ENCODE peak calls at places on chromosomes 7 and 10, in nine cellular contexts. C is left ventricle myocardium inferior, R is cardiac muscle cell, K is right cardiac atrium, L is SK-N-SH, T is coronary artery, H is A549, J is HCT116, O is Peyer's patch. Y is an unnamed sample.

GRCh38 chr7:30843741-30844482 is 67.7 kb upstream of the AQP1 start:
- DNase-seq in C (no peak), R (no peak), L (no peak), T (peak), H (no peak), O (no peak), J (no peak), K (no peak), Y (no peak)

GRCh38 chr10:130300608-130301025 is 164.4 kb downstream of the GLRX3 start:
- DNase-seq in C (peak), K (peak), L (no peak), R (peak), H (no peak), T (no peak), J (no peak), O (no peak), Y (no peak)

GRCh38 chr10:125691160-125691981 is 8.4 kb upstream of the TEX36 start:
- DNase-seq in R (no peak), K (no peak), O (no peak), H (no peak), L (no peak), C (no peak), T (no peak), J (no peak), Y (no peak)

GRCh38 chr7:129184979-129185670 is 3.3 kb upstream of the SMO start:
- DNase-seq in L (no peak), O (no peak), H (no peak), J (no peak), K (no peak), T (no peak), C (no peak), R (no peak), Y (no peak)

GRCh38 chr10:55287346-55287745 is 486.3 kb upstream of the PCDH15 start:
- DNase-seq in K (no peak), C (no peak), L (no peak), H (no peak), O (no peak), R (no peak), T (no peak), J (no peak), Y (no peak)

GRCh38 chr7:151707757-151708156 is 169.2 kb downstream of the PRKAG2 start:
- DNase-seq in T (no peak), J (no peak), H (no peak), K (no peak), L (no peak), C (no peak), R (no peak), O (no peak), Y (no peak)

GRCh38 chr10:37476285-37476684 is 350.9 kb downstream of the ANKRD30A start:
- DNase-seq in O (no peak), R (no peak), K (no peak), J (no peak), H (no peak), C (no peak), L (no peak), T (no peak), Y (no peak)

GRCh38 chr7:124124201-124124600 is 91.3 kb upstream of the TMEM229A start:
- DNase-seq in J (no peak), O (no peak), L (no peak), C (no peak), K (no peak), R (no peak), H (no peak), T (no peak), Y (no peak)

GRCh38 chr10:77160679-77161078 is 476.9 kb downstream of the KCNMA1 start:
- DNase-seq in H (peak), R (peak), O (no peak), L (no peak), C (no peak), J (no peak), T (no peak), K (no peak), Y (no peak)

GRCh38 chr10:61903991-61904350 is 2.5 kb downstream of the ARID5B start:
- DNase-seq in K (no peak), O (no peak), L (no peak), T (no peak), J (no peak), H (no peak), R (no peak), C (no peak), Y (no peak)

GRCh38 chr10:61903184-61903990 is 1.9 kb downstream of the ARID5B start:
- DNase-seq in R (peak), J (peak), C (peak), H (peak), L (peak), O (peak), K (peak), T (peak), Y (peak)

GRCh38 chr10:61901829-61902447 is 439 bp downstream of the ARID5B start:
- DNase-seq in C (no peak), K (no peak), R (peak), H (peak), J (no peak), L (no peak), T (peak), O (peak), Y (no peak)

GRCh38 chr10:61900829-61901783 is at the start of gene ARID5B:
- DNase-seq in R (peak), K (peak), O (peak), T (no peak), C (no peak), H (peak), J (peak), L (peak), Y (peak)

GRCh38 chr10:61902448-61903183 is 1.1 kb downstream of the ARID5B start:
- DNase-seq in H (peak), R (peak), K (no peak), L (peak), J (peak), O (peak), T (no peak), C (peak), Y (peak)
- H3K27ac ChIP-seq in H (peak), R (no peak), K (peak), L (peak), J (peak), O (peak), T (peak), C (peak), Y (no peak)

GRCh38 chr10:103555712-103556111 is 62.2 kb downstream of the NEURL1 start:
- DNase-seq in O (no peak), K (peak), H (no peak), R (no peak), L (no peak), C (no peak), T (no peak), J (no peak), Y (no peak)
- H3K27ac ChIP-seq in O (no peak), K (no peak), H (no peak), R (no peak), L (no peak), C (no peak), T (no peak), J (no peak), Y (peak)

GRCh38 chr10:6349846-6350245 is 147.1 kb downstream of the PFKFB3 start:
- DNase-seq in R (no peak), T (no peak), C (no peak), O (no peak), J (no peak), H (no peak), K (no peak), L (no peak), Y (no peak)

GRCh38 chr10:6350609-6351008 is 147.9 kb downstream of the PFKFB3 start:
- DNase-seq in J (no peak), O (no peak), L (no peak), T (no peak), R (no peak), H (no peak), K (no peak), C (no peak), Y (no peak)

GRCh38 chr10:6347391-6347951 is 144.7 kb downstream of the PFKFB3 start:
- DNase-seq in L (no peak), H (no peak), R (no peak), T (no peak), J (no peak), K (peak), C (no peak), O (peak), Y (no peak)

GRCh38 chr10:6346621-6347020 is 143.9 kb downstream of the PFKFB3 start:
- DNase-seq in C (no peak), O (no peak), L (no peak), T (no peak), R (no peak), H (no peak), K (no peak), J (no peak), Y (no peak)

GRCh38 chr10:6348091-6348862 is 145.5 kb downstream of the PFKFB3 start:
- DNase-seq in J (no peak), O (peak), T (no peak), C (peak), K (peak), R (peak), L (no peak), H (no peak), Y (no peak)
- H3K27ac ChIP-seq in J (no peak), O (peak), T (no peak), C (no peak), K (no peak), R (no peak), L (no peak), H (no peak), Y (no peak)

DNA sequence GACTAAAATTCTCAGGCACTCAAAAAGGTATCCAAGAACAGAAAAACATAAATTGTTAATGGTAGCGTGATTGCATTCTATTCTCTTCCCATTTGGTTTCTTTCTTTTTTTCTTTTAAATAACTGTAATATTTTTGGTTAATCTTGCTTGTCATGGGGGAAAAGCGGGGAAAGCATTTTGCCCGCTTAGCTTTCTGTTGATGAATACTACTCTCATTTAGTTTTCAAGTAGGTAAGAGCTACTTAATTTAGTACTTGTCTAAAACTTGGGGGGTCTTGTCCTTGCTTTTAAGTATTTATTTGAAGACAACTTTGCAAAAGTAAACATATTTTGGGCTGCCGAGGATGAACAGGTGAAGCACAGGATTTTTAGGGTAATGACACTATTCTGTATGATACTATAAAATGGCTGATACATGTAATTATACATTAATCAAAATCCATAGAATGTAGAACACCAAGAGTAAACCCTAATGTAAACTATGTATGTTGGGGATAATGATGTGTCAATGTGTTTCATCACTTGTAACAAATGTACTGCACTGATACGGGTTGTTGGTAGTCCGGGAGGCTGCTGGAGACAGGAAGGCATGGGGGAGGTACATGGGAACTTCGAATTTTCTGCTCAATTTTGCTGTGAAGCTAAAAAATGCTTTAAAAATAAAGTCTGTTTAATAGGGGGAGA is 1.7 kb downstream of the TES start:
- DNase-seq in J (no peak), R (peak), T (no peak), L (no peak), O (no peak), K (no peak), H (no peak), C (no peak), Y (no peak)
- H3K27ac ChIP-seq in J (peak), R (no peak), T (peak), L (peak), O (peak), K (no peak), H (peak), C (peak), Y (no peak)

GRCh38 chr7:132998763-132999162 is 83.1 kb downstream of the CHCHD3 start:
- DNase-seq in J (no peak), H (no peak), K (no peak), C (no peak), T (no peak), O (no peak), L (no peak), R (no peak), Y (no peak)
- H3K27ac ChIP-seq in J (no peak), H (no peak), K (no peak), C (no peak), T (no peak), O (no peak), L (no peak), R (no peak), Y (no peak)

GRCh38 chr10:3893102-3893473 is 108.1 kb upstream of the KLF6 start:
- DNase-seq in K (no peak), O (no peak), H (no peak), R (no peak), L (no peak), J (no peak), C (no peak), T (no peak), Y (no peak)

GRCh38 chr10:3889961-3890522 is 105.0 kb upstream of the KLF6 start:
- DNase-seq in O (no peak), L (no peak), K (no peak), R (peak), H (peak), J (peak), T (no peak), C (no peak), Y (no peak)

GRCh38 chr10:3892440-3893101 is 107.6 kb upstream of the KLF6 start:
- DNase-seq in T (no peak), J (no peak), H (no peak), L (no peak), C (no peak), R (no peak), O (no peak), K (no peak), Y (no peak)

GRCh38 chr10:3890602-3891352 is 105.8 kb upstream of the KLF6 start:
- DNase-seq in C (no peak), H (no peak), R (no peak), O (no peak), J (no peak), K (no peak), L (no peak), T (no peak), Y (no peak)

DNA sequence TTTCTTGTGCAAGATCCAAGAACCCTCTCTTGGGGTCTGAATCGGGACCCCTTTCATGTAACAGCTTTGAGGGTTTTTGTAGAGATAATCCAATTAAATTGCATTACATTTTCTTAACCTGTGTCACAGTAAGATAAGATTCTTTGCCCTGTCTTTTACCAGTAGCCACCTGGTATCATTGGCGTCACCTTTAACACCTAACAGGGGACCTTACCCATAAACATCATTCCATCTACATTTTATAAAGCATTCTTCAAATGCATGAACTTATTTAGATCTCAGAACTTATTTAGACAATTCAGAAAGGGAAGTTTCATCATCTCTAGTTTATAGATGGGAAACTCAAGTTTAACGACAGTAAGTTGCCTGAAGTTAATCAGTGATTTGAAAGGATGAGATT is 106.4 kb upstream of the KLF6 start:
- DNase-seq in C (no peak), L (no peak), J (no peak), K (no peak), R (no peak), O (no peak), T (no peak), H (no peak), Y (no peak)
- H3K27ac ChIP-seq in C (no peak), L (no peak), J (no peak), K (no peak), R (no peak), O (no peak), T (no peak), H (peak), Y (no peak)